ENCODE peak calls at places on chromosomes 3 and 15, in four cellular contexts. Z, W, T and I are unnamed samples.
A peak's percentile ranks its signal among the peaks of the same experiment; 100 is the strongest.

GRCh38 chr15:39856357-39856756 is 63.7 kb downstream of the GPR176 start:
- DNase-seq in Z (no peak), W (no peak), T (no peak), I (no peak)

GRCh38 chr15:70438776-70439175 is 324.6 kb downstream of the UACA start:
- DNase-seq in Z (no peak), W (no peak), T (no peak), I (no peak)

GRCh38 chr3:14804835-14805780 is 13.7 kb upstream of the FGD5 start:
- DNase-seq in Z (no peak), W (no peak), T (no peak), I (no peak)

GRCh38 chr3:188188911-188189310 is 35.0 kb downstream of the LPP start:
- DNase-seq in Z (no peak), W (no peak), T (no peak), I (no peak)

GRCh38 chr3:380801-381200 is 184.2 kb downstream of the CHL1 start:
- DNase-seq in Z (no peak), W (no peak), T (no peak), I (no peak)

GRCh38 chr3:177810162-177810623 is 612.9 kb upstream of the TBL1XR1 start:
- DNase-seq in Z (peak; percentile 71), W (no peak), T (no peak), I (no peak)

GRCh38 chr3:50128001-50128400 is 27.1 kb upstream of the SEMA3F start:
- DNase-seq in Z (no peak), W (no peak), T (no peak), I (no peak)

GRCh38 chr3:97821413-97821809 is 400 bp upstream of the CRYBG3 start:
- DNase-seq in Z (peak; percentile 77), W (peak; percentile 24), T (no peak), I (no peak)

GRCh38 chr15:68313501-68314390 is 36.2 kb downstream of the FEM1B start:
- DNase-seq in Z (no peak), W (peak; percentile 4), T (no peak), I (peak; percentile 9)

GRCh38 chr3:36792342-36792741 is 28.0 kb upstream of the DCLK3 start:
- DNase-seq in Z (peak; percentile 22), W (peak; percentile 14), T (peak; percentile 22), I (no peak)

GRCh38 chr3:112074006-112074405 is 12.2 kb upstream of the C3orf52 start:
- DNase-seq in Z (no peak), W (no peak), T (no peak), I (no peak)

GRCh38 chr3:189787622-189788021 is 156.4 kb downstream of the TP63 start:
- DNase-seq in Z (peak; percentile 33), W (no peak), T (no peak), I (no peak)

GRCh38 chr3:189790658-189791057 is 159.5 kb downstream of the TP63 start:
- DNase-seq in Z (no peak), W (no peak), T (no peak), I (no peak)

GRCh38 chr3:189787191-189787590 is 156.0 kb downstream of the TP63 start:
- DNase-seq in Z (no peak), W (no peak), T (no peak), I (no peak)

GRCh38 chr3:189789432-189789831 is 158.2 kb downstream of the TP63 start:
- DNase-seq in Z (no peak), W (no peak), T (no peak), I (no peak)

GRCh38 chr3:189786479-189787064 is 155.4 kb downstream of the TP63 start:
- DNase-seq in Z (no peak), W (no peak), T (no peak), I (no peak)
- TF ChIP-seq CTCF in Z (peak; percentile 7), W (peak; percentile 47), T (no peak), I (no peak)

DNA sequence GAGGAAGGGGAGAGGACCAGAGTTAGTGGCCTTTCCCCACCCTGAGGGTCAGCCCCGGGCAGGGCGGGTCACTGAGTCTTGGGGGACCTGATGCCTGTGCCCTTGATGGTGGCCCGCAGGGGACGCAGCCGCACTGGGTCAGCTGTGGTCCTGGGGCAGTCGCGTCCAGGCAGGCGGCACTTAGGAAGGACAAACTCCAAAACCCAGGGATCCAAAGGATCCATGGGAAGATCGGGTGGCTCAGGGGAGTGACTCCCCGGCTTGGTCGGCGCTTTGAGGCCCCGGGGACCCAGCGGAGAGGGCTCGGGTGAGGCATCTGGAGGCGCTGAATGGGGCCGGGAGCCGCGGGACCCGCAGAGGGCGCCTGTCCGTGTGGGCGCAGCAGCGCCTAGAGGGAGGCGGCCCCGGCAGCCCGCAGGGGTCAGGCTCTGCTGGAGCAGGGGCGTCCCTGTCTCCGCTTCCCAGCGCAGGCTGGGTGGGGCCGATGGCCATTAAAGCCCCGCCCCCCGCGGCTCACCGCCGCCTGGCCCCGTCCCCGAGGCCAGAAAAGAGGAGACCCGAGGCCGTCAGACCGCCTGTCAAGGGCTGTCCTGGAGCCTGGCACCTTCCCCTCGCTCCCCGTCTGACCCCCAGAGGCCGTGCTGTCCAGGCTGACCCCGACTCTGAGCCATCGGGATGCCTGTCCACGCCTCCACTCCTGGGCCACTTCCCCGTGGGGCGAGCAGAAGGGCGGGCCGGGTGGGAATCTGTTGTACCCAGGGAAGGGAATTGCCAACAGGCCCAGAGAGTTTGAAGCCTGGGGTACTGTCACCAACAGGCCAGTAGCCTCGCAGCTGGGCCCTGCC is 17.4 kb downstream of the CIDEC start:
- DNase-seq in Z (peak; percentile 18), W (peak; percentile 52), T (peak; percentile 52), I (peak; percentile 38)
- TF ChIP-seq CTCF in Z (peak; percentile 29), W (peak; percentile 58), T (peak; percentile 11), I (no peak)

GRCh38 chr3:167872032-167872431 is 136.5 kb downstream of the SERPINI1 start:
- DNase-seq in Z (no peak), W (no peak), T (no peak), I (no peak)

GRCh38 chr3:167870743-167871142 is 135.2 kb downstream of the SERPINI1 start:
- DNase-seq in Z (no peak), W (no peak), T (no peak), I (no peak)

GRCh38 chr3:167872941-167873340 is 137.4 kb downstream of the SERPINI1 start:
- DNase-seq in Z (no peak), W (no peak), T (no peak), I (no peak)

GRCh38 chr3:167876603-167877325 is 141.2 kb downstream of the SERPINI1 start:
- DNase-seq in Z (peak; percentile 79), W (no peak), T (no peak), I (no peak)

DNA sequence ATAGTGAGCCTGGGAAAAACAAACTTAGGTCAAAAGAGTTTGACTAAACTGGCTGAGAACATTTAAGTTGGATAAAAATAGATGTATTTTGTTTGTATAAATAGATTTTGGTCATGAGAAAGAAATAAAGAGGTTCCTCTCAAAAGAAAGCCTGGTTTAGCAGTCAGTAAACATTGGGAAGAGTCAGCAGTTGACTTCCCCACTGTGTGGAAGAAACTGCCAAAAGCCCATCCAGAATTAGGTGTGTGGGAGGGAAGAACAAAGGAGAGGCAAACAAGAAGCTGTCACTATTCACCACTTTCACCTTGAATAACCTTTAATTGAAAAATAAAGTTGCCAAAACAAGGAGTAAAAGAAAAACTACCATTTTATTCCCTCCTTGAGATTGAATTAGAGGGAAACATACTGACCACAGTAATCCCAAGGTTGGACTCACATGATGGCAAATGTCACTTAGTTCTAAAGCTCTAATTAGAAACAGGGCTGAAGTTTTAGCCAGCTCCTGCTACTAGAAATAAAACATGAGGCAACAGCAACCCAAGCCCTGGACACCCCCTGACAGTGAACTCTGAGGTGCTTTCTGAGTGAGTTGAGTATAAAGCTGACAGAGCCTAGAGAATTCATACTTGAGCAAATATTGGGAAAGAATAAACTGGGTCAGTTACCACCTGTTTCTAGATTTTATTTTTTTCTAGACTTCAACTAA is 139.3 kb downstream of the SERPINI1 start:
- DNase-seq in Z (no peak), W (no peak), T (no peak), I (no peak)
- TF ChIP-seq CTCF in Z (no peak), W (no peak), T (no peak), I (no peak)

GRCh38 chr3:33233884-33234283 is 15.3 kb upstream of the SUSD5 start:
- DNase-seq in Z (no peak), W (no peak), T (no peak), I (no peak)

GRCh38 chr3:33240261-33240660 is 21.7 kb upstream of the SUSD5 start:
- DNase-seq in Z (no peak), W (no peak), T (no peak), I (no peak)

GRCh38 chr3:33236005-33236404 is 17.4 kb upstream of the SUSD5 start:
- DNase-seq in Z (no peak), W (no peak), T (no peak), I (no peak)

GRCh38 chr3:33238923-33239322 is 20.3 kb upstream of the SUSD5 start:
- DNase-seq in Z (no peak), W (no peak), T (no peak), I (no peak)

DNA sequence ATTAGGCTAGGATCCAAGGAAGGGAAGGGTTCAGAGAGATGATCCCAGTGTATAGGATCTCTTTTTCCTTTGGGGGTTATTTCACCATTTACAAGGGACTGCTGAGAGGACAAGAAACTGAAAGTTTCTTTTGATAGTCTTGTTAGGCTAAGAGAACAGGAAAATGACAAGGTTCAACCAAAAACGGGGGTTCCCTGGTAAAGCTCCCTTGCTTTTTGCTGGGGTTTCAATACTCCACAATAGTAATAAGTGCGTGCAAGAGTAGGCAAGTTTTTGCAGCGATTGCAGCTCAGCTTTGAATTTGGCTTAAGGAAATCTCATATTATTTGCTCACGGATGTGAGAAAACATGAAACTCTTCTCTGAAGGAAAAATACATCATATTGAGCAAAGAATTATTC is 18.8 kb upstream of the SUSD5 start:
- DNase-seq in Z (no peak), W (no peak), T (no peak), I (no peak)
- TF ChIP-seq CTCF in Z (no peak), W (no peak), T (no peak), I (no peak)

DNA sequence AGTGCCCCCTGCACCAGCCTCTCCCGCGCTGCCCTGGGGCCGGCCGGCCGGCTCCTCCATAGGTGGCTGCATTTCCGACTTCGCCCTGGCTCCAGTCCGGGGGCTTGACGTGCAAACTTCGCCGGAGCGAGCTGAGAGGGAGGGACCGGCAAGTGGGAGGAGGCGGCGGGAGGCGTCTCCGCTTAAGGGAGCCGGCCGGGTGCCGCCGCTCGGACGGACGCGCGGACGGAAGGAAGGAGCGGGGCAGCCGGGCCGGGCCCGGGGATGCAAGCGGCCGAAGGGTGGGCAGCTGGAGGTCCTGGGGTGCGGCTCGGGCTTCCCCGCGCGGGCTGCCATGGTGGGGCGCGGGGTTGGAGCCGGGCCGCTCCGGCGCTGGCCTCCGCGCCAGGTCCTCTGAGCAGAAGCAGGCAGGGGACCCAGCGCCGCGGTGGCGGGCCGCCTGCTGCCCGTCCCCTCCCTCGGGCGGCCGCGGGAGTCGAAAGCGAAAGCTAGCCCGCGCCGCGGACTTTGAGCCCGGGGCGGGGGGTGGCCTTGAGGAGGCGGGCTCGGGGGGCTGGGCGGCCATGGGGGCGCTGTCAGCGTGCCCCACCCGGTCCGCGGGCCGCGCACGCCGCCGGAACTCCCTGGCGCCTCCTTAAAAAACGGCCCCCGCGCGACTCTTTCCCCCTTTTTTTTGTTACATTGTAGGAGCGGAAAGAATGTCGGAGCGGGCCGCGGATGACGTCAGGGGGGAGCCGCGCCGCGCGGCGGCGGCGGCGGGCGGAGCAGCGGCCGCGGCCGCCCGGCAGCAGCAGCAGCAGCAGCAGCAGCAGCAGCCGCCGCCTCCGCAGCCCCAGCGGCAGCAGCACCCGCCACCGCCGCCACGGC is at the start of gene SCAANT1:
- DNase-seq in Z (peak; percentile 91), W (peak; percentile 73), T (peak; percentile 92), I (peak; percentile 79)
- TF ChIP-seq CTCF in Z (no peak), W (peak; percentile 19), T (peak; percentile 4), I (no peak)